ENCODE peak calls at places on chromosomes 11 and 22, in four cellular contexts. K is fibroblast of lung, L is left ventricle myocardium inferior, I is foreskin fibroblast. C is an unnamed sample.

GRCh38 chr11:68750197-68750987 is 928 bp downstream of the TESMIN start:
- DNase-seq in K (no peak), L (no peak), I (no peak), C (peak; percentile 36)

GRCh38 chr22:46399625-46400024 is 64.1 kb downstream of the TRMU start:
- DNase-seq in K (no peak), L (no peak), I (no peak), C (no peak)

GRCh38 chr11:62905286-62905685 is 15.9 kb downstream of the CHRM1 start:
- DNase-seq in K (no peak), L (no peak), I (no peak), C (no peak)

GRCh38 chr11:121071456-121072236 is 29.4 kb upstream of the TECTA start:
- DNase-seq in K (no peak), L (no peak), I (no peak), C (no peak)

GRCh38 chr11:10488581-10489443 is 33.7 kb downstream of the AMPD3 start:
- DNase-seq in K (no peak), L (no peak), I (no peak), C (peak; percentile 22)

GRCh38 chr11:116927163-116927772 is 89.8 kb upstream of the APOA1 start:
- DNase-seq in K (no peak), L (no peak), I (no peak), C (peak; percentile 34)

GRCh38 chr22:45192701-45193187 is 29.0 kb downstream of the NUP50 start:
- DNase-seq in K (no peak), L (no peak), I (no peak), C (no peak)

GRCh38 chr11:17148536-17148935 is 59.2 kb downstream of the PIK3C2A start:
- DNase-seq in K (peak; percentile 44), L (no peak), I (no peak), C (no peak)

GRCh38 chr22:44914026-44914721 is 95.6 kb downstream of the PHF21B start:
- DNase-seq in K (no peak), L (peak; percentile 9), I (no peak), C (no peak)

GRCh38 chr11:84721561-84721961 is 905.6 kb downstream of the DLG2 start:
- DNase-seq in K (no peak), L (no peak), I (no peak), C (no peak)

GRCh38 chr22:38202437-38203089 is 769 bp downstream of the MAFF start:
- DNase-seq in K (peak; percentile 84), L (peak; percentile 89), I (peak; percentile 93), C (peak; percentile 33)

GRCh38 chr11:131932584-131933360 is 562.4 kb downstream of the NTM start:
- DNase-seq in K (no peak), L (peak; percentile 19), I (no peak), C (no peak)

GRCh38 chr22:39077513-39077840 is 402 bp downstream of the APOBEC3G start:
- DNase-seq in K (no peak), L (no peak), I (no peak), C (no peak)

GRCh38 chr11:115717215-115717584 is 213.0 kb upstream of the CADM1 start:
- DNase-seq in K (peak; percentile 30), L (no peak), I (no peak), C (no peak)

GRCh38 chr11:44960200-44960845 is 9.6 kb upstream of the TP53I11 start:
- DNase-seq in K (peak; percentile 36), L (no peak), I (no peak), C (no peak)

GRCh38 chr11:18974192-18974591 is 35.0 kb upstream of the MRGPRX1 start:
- DNase-seq in K (no peak), L (no peak), I (no peak), C (no peak)

GRCh38 chr22:50739279-50739691 is 1.3 kb downstream of the ACR start:
- DNase-seq in K (no peak), L (no peak), I (no peak), C (no peak)

GRCh38 chr11:61880454-61880853 is 10.9 kb downstream of the FADS3 start:
- DNase-seq in K (no peak), L (no peak), I (no peak), C (no peak)

GRCh38 chr11:94130589-94131362 is 2.1 kb downstream of the PANX1 start:
- DNase-seq in K (peak; percentile 92), L (no peak), I (peak; percentile 90), C (no peak)

GRCh38 chr11:76208438-76208828 is 2.1 kb upstream of the WNT11 start:
- DNase-seq in K (no peak), L (no peak), I (no peak), C (no peak)
- TF ChIP-seq CTCF in K (no peak), L (no peak), I (no peak), C (no peak)

DNA sequence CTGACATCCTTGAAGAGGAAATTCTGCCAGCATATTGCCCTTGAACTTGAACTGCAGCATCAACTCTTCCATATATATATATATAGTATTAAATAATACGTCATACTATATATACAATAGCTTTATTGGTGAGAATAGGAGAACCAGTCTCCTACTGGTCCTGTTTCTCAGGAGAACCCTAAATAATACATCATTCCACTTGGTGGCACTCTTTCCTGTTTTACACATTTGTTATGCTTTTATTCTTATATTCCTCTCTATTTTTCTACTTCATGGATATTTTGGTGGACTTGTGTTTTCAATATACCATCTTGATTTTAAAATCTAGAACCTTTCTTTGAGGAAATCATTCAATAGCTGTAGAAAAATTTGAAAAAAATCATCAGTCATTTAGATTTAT is 193.3 kb downstream of the TRPC6 start:
- DNase-seq in K (no peak), L (no peak), I (peak; percentile 3), C (no peak)
- TF ChIP-seq CTCF in K (no peak), L (peak; percentile 37), I (peak; percentile 19), C (no peak)

DNA sequence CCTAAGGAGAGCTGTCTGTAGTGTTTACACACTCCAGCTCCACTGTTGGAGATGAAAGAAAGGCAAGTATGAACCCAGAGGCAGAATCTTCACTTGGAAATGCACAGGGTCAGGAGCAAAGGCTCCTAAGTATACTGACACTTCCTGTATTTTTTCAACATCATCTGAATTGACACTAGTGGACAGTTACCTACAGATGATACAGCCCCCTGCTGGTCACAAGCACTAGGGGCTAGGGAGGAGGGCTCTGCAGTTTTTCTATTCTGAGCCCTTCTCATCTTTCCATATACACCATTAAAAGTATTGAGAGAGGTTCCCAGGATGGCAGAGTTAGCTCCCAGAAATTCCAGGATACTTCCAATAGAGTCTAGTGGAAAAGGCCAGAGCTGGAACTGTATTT is 290.3 kb upstream of the API5 start:
- DNase-seq in K (no peak), L (no peak), I (no peak), C (no peak)
- TF ChIP-seq CTCF in K (no peak), L (peak; percentile 64), I (no peak), C (no peak)

GRCh38 chr11:34366522-34366921 is 8.7 kb upstream of the ABTB2 start:
- DNase-seq in K (no peak), L (no peak), I (no peak), C (no peak)
- TF ChIP-seq CTCF in K (no peak), L (peak; percentile 48), I (no peak), C (no peak)

DNA sequence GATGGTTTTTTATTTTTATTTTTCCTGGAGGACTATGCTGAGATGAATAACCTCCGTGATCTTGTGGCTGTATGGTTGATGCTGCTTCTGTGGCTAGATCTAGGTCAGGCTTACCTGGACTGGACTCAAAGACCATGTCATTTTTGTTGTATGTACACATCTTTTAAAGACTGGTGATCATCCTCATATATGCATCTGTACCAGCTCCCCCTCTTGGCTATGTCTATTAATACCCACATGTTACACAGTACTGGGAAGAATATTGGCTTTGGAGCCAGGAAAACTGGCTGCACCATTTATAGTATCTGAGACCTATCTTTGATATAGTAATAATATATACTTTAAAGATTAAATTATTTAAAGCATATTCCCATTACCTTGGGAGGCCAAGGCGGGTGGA is 18.4 kb upstream of the PITPNB start:
- DNase-seq in K (no peak), L (no peak), I (no peak), C (no peak)
- TF ChIP-seq CTCF in K (no peak), L (no peak), I (no peak), C (no peak)

GRCh38 chr11:36432747-36433146 is 77.3 kb downstream of the TRAF6 start:
- DNase-seq in K (no peak), L (no peak), I (no peak), C (no peak)
- TF ChIP-seq CTCF in K (no peak), L (no peak), I (no peak), C (no peak)

GRCh38 chr11:36153581-36153980 is 135.6 kb downstream of the COMMD9 start:
- DNase-seq in K (no peak), L (no peak), I (no peak), C (no peak)
- TF ChIP-seq CTCF in K (no peak), L (no peak), I (no peak), C (no peak)

GRCh38 chr11:123645576-123645975 is 8.8 kb downstream of the SCN3B start:
- DNase-seq in K (no peak), L (no peak), I (no peak), C (no peak)

GRCh38 chr11:123653405-123653996 is 923 bp downstream of the SCN3B start:
- DNase-seq in K (no peak), L (no peak), I (no peak), C (no peak)

GRCh38 chr11:123654566-123655081 is at the start of gene SCN3B:
- DNase-seq in K (peak; percentile 81), L (peak; percentile 70), I (peak; percentile 35), C (no peak)

GRCh38 chr11:123653997-123654565 is 343 bp downstream of the SCN3B start:
- DNase-seq in K (peak; percentile 60), L (peak; percentile 58), I (peak; percentile 10), C (no peak)

DNA sequence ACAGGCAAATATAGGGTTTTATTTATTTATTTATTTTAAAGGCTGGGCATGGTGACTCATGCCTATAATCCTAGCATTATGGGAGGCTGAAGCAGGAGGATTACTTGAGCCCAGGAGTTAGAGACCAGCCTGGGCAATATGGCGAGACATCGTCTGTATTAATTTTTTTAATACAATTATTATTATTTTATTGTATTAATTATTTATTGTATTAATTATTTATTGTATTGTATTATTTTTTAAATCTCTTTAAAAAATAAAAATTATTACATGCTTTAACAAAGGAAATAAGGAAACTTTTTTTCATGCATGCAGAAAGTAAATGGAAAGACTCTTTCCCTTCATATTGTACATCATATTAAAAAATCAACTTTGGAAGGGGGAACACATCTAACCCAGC is 3.5 kb downstream of the SCN3B start:
- DNase-seq in K (no peak), L (no peak), I (no peak), C (no peak)
- TF ChIP-seq CTCF in K (no peak), L (no peak), I (no peak), C (no peak)

C was measured in CD4-positive, alpha-beta T cell.